ENCODE peak calls at places on chromosomes 13 and 19, in six cellular contexts. H is stimulated activated effector memory CD8-positive, alpha-beta T cell treated with anti-CD3 and anti-CD28 coated beads, Interleukin-12 subunit alpha, Interleukin-12 subunit beta, amount 100 ng/mL, for 72 hours; S is stimulated activated CD4-positive, alpha-beta T cell treated with anti-CD3 and anti-CD28 coated beads, Interleukin-1b, Interleukin-23, amount 100 ng/mL, for 24 hours; F is transverse colon; G is fibroblast of the aortic adventitia; M is endothelial cell. W is an unnamed sample.

GRCh38 chr19:45370410-45371204 is at the start of gene ERCC2:
- DNase-seq in H (peak), S (peak), F (peak), G (peak), M (peak), W (peak)

GRCh38 chr19:8577247-8577646 is at the start of gene MYO1F:
- DNase-seq in H (no peak), S (no peak), F (peak), G (no peak), M (no peak), W (no peak)

GRCh38 chr13:46232281-46232680 is 20.6 kb downstream of the LRRC63 start:
- DNase-seq in H (no peak), S (no peak), F (no peak), G (peak), M (no peak), W (no peak)

GRCh38 chr13:108322206-108322824 is 52.8 kb downstream of the TNFSF13B start:
- DNase-seq in H (no peak), S (no peak), F (no peak), G (peak), M (no peak), W (peak)

GRCh38 chr19:10718205-10719196 is 622 bp downstream of the DNM2 start:
- DNase-seq in H (peak), S (peak), F (peak), G (peak), M (peak), W (peak)

GRCh38 chr19:36963262-36963661 is 47.1 kb downstream of the ZNF568 start:
- DNase-seq in H (no peak), S (no peak), F (no peak), G (no peak), M (no peak), W (no peak)

GRCh38 chr13:26710166-26710565 is 50.4 kb downstream of the GPR12 start:
- DNase-seq in H (no peak), S (no peak), F (no peak), G (no peak), M (no peak), W (no peak)

GRCh38 chr19:11041194-11041593 is 48.1 kb upstream of the LDLR start:
- DNase-seq in H (no peak), S (no peak), F (no peak), G (no peak), M (no peak), W (no peak)

GRCh38 chr19:20928371-20928770 is 5.3 kb downstream of the ZNF85 start:
- DNase-seq in H (no peak), S (no peak), F (no peak), G (peak), M (no peak), W (peak)

GRCh38 chr19:56720281-56720680 is 48.7 kb upstream of the ZNF835 start:
- DNase-seq in H (no peak), S (no peak), F (no peak), G (no peak), M (no peak), W (no peak)

GRCh38 chr13:41700790-41701310 is 243.5 kb downstream of the RGCC start:
- DNase-seq in H (no peak), S (no peak), F (no peak), G (peak), M (no peak), W (peak)

GRCh38 chr13:99730403-99730802 is 229.1 kb downstream of the TM9SF2 start:
- DNase-seq in H (no peak), S (no peak), F (no peak), G (no peak), M (no peak), W (no peak)

GRCh38 chr13:44414771-44415170 is 41.1 kb downstream of the SERP2 start:
- DNase-seq in H (no peak), S (no peak), F (no peak), G (no peak), M (no peak), W (no peak)

W was measured in fibroblast of mammary gland.